ENCODE peak calls at places on chromosomes 1 and 21, in nine cellular contexts. M, N, E, R, H, O, X, V and J are unnamed samples.

GRCh38 chr21:14520535-14520934 is 25.6 kb downstream of the SAMSN1 start:
- DNase-seq in X (no peak), O (no peak), R (no peak), V (no peak), N (no peak), M (no peak), E (no peak), H (no peak), J (no peak)

GRCh38 chr1:154809436-154810413 is 60.4 kb downstream of the KCNN3 start:
- DNase-seq in M (peak), N (no peak), E (no peak), V (peak), R (peak), O (no peak), X (no peak), H (no peak), J (peak)

GRCh38 chr1:228085287-228085926 is 2.9 kb downstream of the ARF1 start:
- DNase-seq in N (no peak), H (no peak), O (no peak), V (no peak), E (no peak), R (peak), X (peak), M (peak), J (peak)

GRCh38 chr1:248837794-248838356 is at the start of gene ZNF672:
- DNase-seq in R (peak), H (peak), N (peak), V (peak), E (peak), M (peak), X (peak), O (peak), J (peak)

GRCh38 chr1:89822999-89823628 is 2.3 kb downstream of the LRRC8D start:
- DNase-seq in X (no peak), H (no peak), M (peak), R (peak), O (no peak), N (no peak), E (peak), V (no peak), J (peak)

GRCh38 chr1:178324003-178324402 is 172.8 kb downstream of the CLEC20A start:
- DNase-seq in N (no peak), E (no peak), H (no peak), M (peak), X (no peak), O (no peak), R (no peak), V (no peak), J (no peak)

GRCh38 chr1:203521812-203522211 is 27.9 kb downstream of the OPTC start:
- DNase-seq in E (no peak), R (no peak), O (no peak), M (no peak), H (no peak), N (no peak), V (no peak), X (no peak), J (no peak)

GRCh38 chr1:205365945-205366463 is 9.3 kb upstream of the KLHDC8A start:
- DNase-seq in M (no peak), X (no peak), H (no peak), N (peak), E (no peak), O (no peak), V (no peak), R (no peak), J (no peak)

GRCh38 chr1:163914785-163915413 is 593.1 kb downstream of the NUF2 start:
- DNase-seq in H (no peak), E (no peak), O (no peak), V (no peak), R (no peak), M (peak), X (no peak), N (no peak), J (peak)

GRCh38 chr1:22930235-22930912 is 42.3 kb downstream of the LACTBL1 start:
- DNase-seq in H (no peak), E (peak), N (no peak), O (peak), V (peak), X (peak), M (peak), R (peak), J (peak)

GRCh38 chr21:35206141-35207125 is 157.3 kb upstream of the RUNX1 start:
- DNase-seq in N (no peak), E (no peak), V (no peak), M (no peak), H (no peak), O (no peak), X (no peak), R (no peak), J (no peak)